ENCODE peak calls at places on chromosomes 4 and X, in five cellular contexts. N, H, V, U and Y are unnamed samples.

GRCh38 chrX:106919932-106920452 is at the start of gene CLDN2:
- DNase-seq in N (no peak), H (no peak), V (no peak), U (no peak), Y (peak)

GRCh38 chr4:20624783-20625364 is 75.4 kb upstream of the PACRGL start:
- DNase-seq in N (no peak), H (no peak), V (no peak), U (no peak), Y (no peak)

GRCh38 chr4:54945838-54946237 is 179.6 kb downstream of the KDR start:
- DNase-seq in N (no peak), H (peak), V (no peak), U (no peak), Y (peak)

GRCh38 chr4:674172-675035 is at the start of the genes ATP5ME and MYL5:
- DNase-seq in N (peak), H (peak), V (peak), U (peak), Y (peak)

GRCh38 chrX:104254442-104255115 is at the start of gene ESX1:
- DNase-seq in N (no peak), H (no peak), V (no peak), U (no peak), Y (peak)

GRCh38 chr4:41124916-41125548 is 89.3 kb downstream of the APBB2 start:
- DNase-seq in N (no peak), H (no peak), V (no peak), U (no peak), Y (no peak)

GRCh38 chrX:153457827-153458466 is 12.1 kb upstream of the TREX2 start:
- DNase-seq in N (no peak), H (no peak), V (no peak), U (no peak), Y (no peak)

GRCh38 chrX:100635989-100636320 is 651 bp downstream of the TSPAN6 start:
- DNase-seq in N (peak), H (no peak), V (no peak), U (no peak), Y (no peak)

GRCh38 chr4:83217721-83218522 is 66.7 kb downstream of the COQ2 start:
- DNase-seq in N (peak), H (peak), V (peak), U (no peak), Y (peak)

GRCh38 chrX:152817082-152817744 is 13.3 kb downstream of the CETN2 start:
- DNase-seq in N (peak), H (peak), V (no peak), U (peak), Y (peak)

GRCh38 chr4:1590244-1590643 is 93.9 kb downstream of the FAM53A start:
- DNase-seq in N (no peak), H (no peak), V (no peak), U (no peak), Y (no peak)

GRCh38 chr4:107693132-107693531 is 26.9 kb downstream of the PAPSS1 start:
- DNase-seq in N (no peak), H (no peak), V (no peak), U (no peak), Y (no peak)

GRCh38 chrX:154362085-154362742 is 12.2 kb downstream of the FLNA start:
- DNase-seq in N (no peak), H (no peak), V (no peak), U (no peak), Y (no peak)

GRCh38 chrX:125998432-125998831 is 167.7 kb downstream of the DCAF12L2 start:
- DNase-seq in N (no peak), H (no peak), V (no peak), U (peak), Y (peak)

GRCh38 chr4:57124145-57124544 is 14.0 kb upstream of the IGFBP7 start:
- DNase-seq in N (peak), H (no peak), V (no peak), U (no peak), Y (peak)

GRCh38 chrX:111008126-111008525 is 87.9 kb upstream of the PAK3 start:
- DNase-seq in N (peak), H (no peak), V (no peak), U (no peak), Y (no peak)

GRCh38 chrX:15816453-15816838 is 26.2 kb downstream of the ZRSR2 start:
- DNase-seq in N (no peak), H (no peak), V (no peak), U (no peak), Y (no peak)

GRCh38 chr4:146957252-146957651 is 11.6 kb upstream of the TTC29 start:
- DNase-seq in N (no peak), H (peak), V (no peak), U (no peak), Y (no peak)

GRCh38 chr4:151841107-151841506 is 80.3 kb upstream of the GATB start:
- DNase-seq in N (no peak), H (no peak), V (no peak), U (no peak), Y (no peak)